ENCODE peak calls at places on chromosomes 16 and 17, in nine cellular contexts. One of them, this sample, is unnamed. For H3K4me1, the result is how much of the 10 kb centered on the place peaks cover.

GRCh38 chr17:2192367-2193028 is 111.1 kb downstream of the SMG6 start:
- DNase-seq in Panc1: no peak
- DNase-seq in GM12878: peak
- DNase-seq in endothelial cell of umbilical vein: peak
- DNase-seq in GM23338: no peak
- DNase-seq in naive thymus-derived CD4-positive, alpha-beta T cell: peak
- DNase-seq in OCI-LY7: peak
- DNase-seq in heart left ventricle: no peak
- DNase-seq in iPS DF 6.9: no peak
- DNase-seq in this sample: no peak

GRCh38 chr16:26161461-26162180 is 469.9 kb downstream of the HS3ST4 start:
- DNase-seq in iPS DF 6.9: no peak
- DNase-seq in heart left ventricle: no peak
- DNase-seq in naive thymus-derived CD4-positive, alpha-beta T cell: no peak
- DNase-seq in Panc1: no peak
- DNase-seq in GM12878: no peak
- DNase-seq in endothelial cell of umbilical vein: no peak
- DNase-seq in GM23338: no peak
- DNase-seq in OCI-LY7: no peak
- DNase-seq in this sample: no peak

GRCh38 chr17:2089021-2089422 is 34.1 kb downstream of the HIC1 start:
- DNase-seq in iPS DF 6.9: no peak
- DNase-seq in heart left ventricle: no peak
- DNase-seq in GM23338: no peak
- DNase-seq in endothelial cell of umbilical vein: peak
- DNase-seq in Panc1: no peak
- DNase-seq in GM12878: no peak
- DNase-seq in naive thymus-derived CD4-positive, alpha-beta T cell: no peak
- DNase-seq in OCI-LY7: no peak
- DNase-seq in this sample: no peak

GRCh38 chr16:75097941-75098897 is 18.4 kb downstream of the LDHD start:
- DNase-seq in OCI-LY7: no peak
- DNase-seq in naive thymus-derived CD4-positive, alpha-beta T cell: no peak
- DNase-seq in heart left ventricle: peak
- DNase-seq in GM12878: no peak
- DNase-seq in GM23338: no peak
- DNase-seq in iPS DF 6.9: no peak
- DNase-seq in Panc1: no peak
- DNase-seq in endothelial cell of umbilical vein: no peak
- DNase-seq in this sample: no peak

GRCh38 chr17:79020631-79021301 is 3.2 kb upstream of the C1QTNF1 start:
- DNase-seq in naive thymus-derived CD4-positive, alpha-beta T cell: no peak
- DNase-seq in GM12878: no peak
- DNase-seq in GM23338: no peak
- DNase-seq in iPS DF 6.9: no peak
- DNase-seq in endothelial cell of umbilical vein: no peak
- DNase-seq in Panc1: no peak
- DNase-seq in heart left ventricle: no peak
- DNase-seq in OCI-LY7: no peak
- DNase-seq in this sample: no peak

GRCh38 chr17:48066192-48066591 is 18.0 kb downstream of the NFE2L1 start:
- DNase-seq in GM12878: no peak
- DNase-seq in Panc1: no peak
- DNase-seq in GM23338: no peak
- DNase-seq in heart left ventricle: no peak
- DNase-seq in naive thymus-derived CD4-positive, alpha-beta T cell: no peak
- DNase-seq in endothelial cell of umbilical vein: no peak
- DNase-seq in OCI-LY7: no peak
- DNase-seq in iPS DF 6.9: no peak
- DNase-seq in this sample: no peak

GRCh38 chr17:81885869-81886548 is 5.4 kb downstream of the ALYREF start:
- DNase-seq in heart left ventricle: no peak
- DNase-seq in GM12878: no peak
- DNase-seq in OCI-LY7: no peak
- DNase-seq in Panc1: no peak
- DNase-seq in naive thymus-derived CD4-positive, alpha-beta T cell: no peak
- DNase-seq in iPS DF 6.9: no peak
- DNase-seq in GM23338: no peak
- DNase-seq in endothelial cell of umbilical vein: no peak
- DNase-seq in this sample: no peak

GRCh38 chr17:46194393-46195216 is 1.4 kb upstream of the KANSL1 start:
- DNase-seq in iPS DF 6.9: no peak
- DNase-seq in OCI-LY7: peak
- DNase-seq in naive thymus-derived CD4-positive, alpha-beta T cell: peak
- DNase-seq in heart left ventricle: no peak
- DNase-seq in Panc1: peak
- DNase-seq in GM23338: peak
- DNase-seq in endothelial cell of umbilical vein: peak
- DNase-seq in GM12878: peak
- DNase-seq in this sample: no peak

GRCh38 chr16:57364143-57364542 is 5.6 kb downstream of the CCL22 start:
- DNase-seq in iPS DF 6.9: no peak
- DNase-seq in GM23338: no peak
- DNase-seq in endothelial cell of umbilical vein: no peak
- DNase-seq in Panc1: no peak
- DNase-seq in OCI-LY7: no peak
- DNase-seq in GM12878: no peak
- DNase-seq in heart left ventricle: no peak
- DNase-seq in naive thymus-derived CD4-positive, alpha-beta T cell: no peak
- DNase-seq in this sample: no peak

GRCh38 chr16:57357330-57358151 is 1.0 kb upstream of the CCL22 start:
- DNase-seq in OCI-LY7: no peak
- DNase-seq in naive thymus-derived CD4-positive, alpha-beta T cell: no peak
- DNase-seq in Panc1: no peak
- DNase-seq in endothelial cell of umbilical vein: no peak
- DNase-seq in GM23338: no peak
- DNase-seq in GM12878: peak
- DNase-seq in iPS DF 6.9: no peak
- DNase-seq in heart left ventricle: no peak
- DNase-seq in this sample: no peak

GRCh38 chr16:57358527-57359095 is at the start of gene CCL22:
- DNase-seq in endothelial cell of umbilical vein: no peak
- DNase-seq in OCI-LY7: no peak
- DNase-seq in GM12878: peak
- DNase-seq in Panc1: no peak
- DNase-seq in heart left ventricle: no peak
- DNase-seq in iPS DF 6.9: no peak
- DNase-seq in naive thymus-derived CD4-positive, alpha-beta T cell: no peak
- DNase-seq in GM23338: no peak
- DNase-seq in this sample: no peak

GRCh38 chr16:57361384-57361783 is 2.8 kb downstream of the CCL22 start:
- DNase-seq in GM23338: no peak
- DNase-seq in heart left ventricle: no peak
- DNase-seq in endothelial cell of umbilical vein: no peak
- DNase-seq in naive thymus-derived CD4-positive, alpha-beta T cell: no peak
- DNase-seq in Panc1: no peak
- DNase-seq in OCI-LY7: no peak
- DNase-seq in GM12878: no peak
- DNase-seq in iPS DF 6.9: no peak
- DNase-seq in this sample: no peak

DNA sequence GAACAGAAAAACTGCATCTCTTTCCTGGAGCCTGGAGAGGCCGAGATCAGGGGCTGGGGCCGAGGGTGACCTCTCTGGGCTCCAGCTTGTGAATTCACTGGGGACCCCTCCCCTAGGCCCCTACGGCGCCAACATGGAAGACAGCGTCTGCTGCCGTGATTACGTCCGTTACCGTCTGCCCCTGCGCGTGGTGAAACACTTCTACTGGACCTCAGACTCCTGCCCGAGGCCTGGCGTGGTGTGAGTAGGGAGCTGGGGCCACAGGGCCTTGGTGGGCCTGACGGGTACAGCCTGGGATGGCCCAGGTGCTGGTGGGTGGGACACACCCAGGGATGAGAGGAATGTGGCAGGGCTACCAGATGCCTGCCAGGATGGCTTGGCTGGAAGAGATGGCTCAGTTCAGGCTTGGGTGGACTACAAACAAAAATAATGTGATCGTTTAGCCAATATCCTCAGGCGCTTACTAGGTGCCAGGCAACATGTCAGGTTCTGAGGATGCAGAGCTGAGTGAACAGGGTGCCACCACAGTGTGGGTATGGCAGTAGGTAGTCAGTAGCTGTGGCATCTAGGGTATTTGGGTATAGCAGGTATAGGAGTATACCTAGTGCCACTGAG is 1.8 kb downstream of the CCL22 start:
- DNase-seq in Panc1: no peak
- DNase-seq in endothelial cell of umbilical vein: no peak
- DNase-seq in iPS DF 6.9: no peak
- DNase-seq in GM12878: no peak
- DNase-seq in heart left ventricle: no peak
- DNase-seq in GM23338: no peak
- DNase-seq in OCI-LY7: no peak
- DNase-seq in naive thymus-derived CD4-positive, alpha-beta T cell: no peak
- DNase-seq in this sample: no peak
- H3K4me1 ChIP-seq in Panc1: under half
- H3K4me1 ChIP-seq in endothelial cell of umbilical vein: under half
- H3K4me1 ChIP-seq in iPS DF 6.9: under half
- H3K4me1 ChIP-seq in GM12878: under half
- H3K4me1 ChIP-seq in heart left ventricle: under half
- H3K4me1 ChIP-seq in GM23338: under half
- H3K4me1 ChIP-seq in OCI-LY7: under half
- H3K4me1 ChIP-seq in naive thymus-derived CD4-positive, alpha-beta T cell: under half
- H3K4me1 ChIP-seq in this sample: under half

DNA sequence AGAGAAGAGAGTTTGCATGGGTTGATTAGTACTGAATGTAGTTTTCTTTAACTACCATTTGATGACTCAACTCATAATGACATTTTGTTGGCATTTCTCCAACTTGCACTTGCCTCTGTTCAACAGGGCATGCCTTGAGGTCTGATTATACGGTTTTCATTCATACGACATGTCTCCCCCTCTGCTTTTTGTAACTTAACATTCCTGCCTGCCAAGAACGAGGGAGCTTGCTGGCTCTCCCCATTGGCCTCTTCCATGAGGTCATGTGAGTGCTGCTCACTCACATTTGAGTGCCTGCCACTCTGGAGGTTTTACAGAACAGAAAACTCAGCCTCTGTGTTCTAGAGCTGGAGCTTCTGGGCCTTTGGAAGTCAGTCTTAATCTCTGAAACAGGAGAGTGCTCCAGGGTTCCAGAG is 19.7 kb downstream of the MAP2K6 start:
- DNase-seq in iPS DF 6.9: no peak
- DNase-seq in GM23338: no peak
- DNase-seq in heart left ventricle: no peak
- DNase-seq in naive thymus-derived CD4-positive, alpha-beta T cell: no peak
- DNase-seq in GM12878: no peak
- DNase-seq in OCI-LY7: no peak
- DNase-seq in Panc1: no peak
- DNase-seq in endothelial cell of umbilical vein: peak
- DNase-seq in this sample: no peak
- H3K4me3 ChIP-seq in iPS DF 6.9: no peak
- H3K4me3 ChIP-seq in GM23338: no peak
- H3K4me3 ChIP-seq in heart left ventricle: no peak
- H3K4me3 ChIP-seq in naive thymus-derived CD4-positive, alpha-beta T cell: no peak
- H3K4me3 ChIP-seq in GM12878: no peak
- H3K4me3 ChIP-seq in OCI-LY7: no peak
- H3K4me3 ChIP-seq in Panc1: no peak
- H3K4me3 ChIP-seq in endothelial cell of umbilical vein: no peak
- H3K4me3 ChIP-seq in this sample: no peak

GRCh38 chr17:3887394-3887793 is 5.5 kb downstream of the CAMKK1 start:
- DNase-seq in GM23338: no peak
- DNase-seq in iPS DF 6.9: no peak
- DNase-seq in naive thymus-derived CD4-positive, alpha-beta T cell: no peak
- DNase-seq in OCI-LY7: no peak
- DNase-seq in heart left ventricle: no peak
- DNase-seq in endothelial cell of umbilical vein: no peak
- DNase-seq in GM12878: no peak
- DNase-seq in Panc1: no peak
- DNase-seq in this sample: no peak

GRCh38 chr17:3890082-3890892 is 2.6 kb downstream of the CAMKK1 start:
- DNase-seq in iPS DF 6.9: no peak
- DNase-seq in Panc1: no peak
- DNase-seq in GM12878: no peak
- DNase-seq in heart left ventricle: no peak
- DNase-seq in GM23338: no peak
- DNase-seq in naive thymus-derived CD4-positive, alpha-beta T cell: no peak
- DNase-seq in endothelial cell of umbilical vein: peak
- DNase-seq in OCI-LY7: no peak
- DNase-seq in this sample: no peak

GRCh38 chr17:3889613-3890012 is 3.2 kb downstream of the CAMKK1 start:
- DNase-seq in naive thymus-derived CD4-positive, alpha-beta T cell: no peak
- DNase-seq in Panc1: no peak
- DNase-seq in GM12878: no peak
- DNase-seq in heart left ventricle: no peak
- DNase-seq in endothelial cell of umbilical vein: no peak
- DNase-seq in iPS DF 6.9: no peak
- DNase-seq in OCI-LY7: no peak
- DNase-seq in GM23338: no peak
- DNase-seq in this sample: no peak

GRCh38 chr17:3887811-3888210 is 5.0 kb downstream of the CAMKK1 start:
- DNase-seq in Panc1: no peak
- DNase-seq in GM12878: no peak
- DNase-seq in endothelial cell of umbilical vein: no peak
- DNase-seq in heart left ventricle: no peak
- DNase-seq in OCI-LY7: no peak
- DNase-seq in GM23338: no peak
- DNase-seq in iPS DF 6.9: no peak
- DNase-seq in naive thymus-derived CD4-positive, alpha-beta T cell: no peak
- DNase-seq in this sample: no peak

GRCh38 chr17:3888343-3889171 is 4.3 kb downstream of the CAMKK1 start:
- DNase-seq in heart left ventricle: peak
- DNase-seq in OCI-LY7: no peak
- DNase-seq in endothelial cell of umbilical vein: peak
- DNase-seq in GM12878: no peak
- DNase-seq in Panc1: no peak
- DNase-seq in iPS DF 6.9: no peak
- DNase-seq in GM23338: peak
- DNase-seq in naive thymus-derived CD4-positive, alpha-beta T cell: no peak
- DNase-seq in this sample: no peak
- H3K4me1 ChIP-seq in heart left ventricle: half or more
- H3K4me1 ChIP-seq in OCI-LY7: under half
- H3K4me1 ChIP-seq in endothelial cell of umbilical vein: half or more
- H3K4me1 ChIP-seq in GM12878: under half
- H3K4me1 ChIP-seq in Panc1: half or more
- H3K4me1 ChIP-seq in iPS DF 6.9: under half
- H3K4me1 ChIP-seq in GM23338: under half
- H3K4me1 ChIP-seq in naive thymus-derived CD4-positive, alpha-beta T cell: under half
- H3K4me1 ChIP-seq in this sample: half or more

DNA sequence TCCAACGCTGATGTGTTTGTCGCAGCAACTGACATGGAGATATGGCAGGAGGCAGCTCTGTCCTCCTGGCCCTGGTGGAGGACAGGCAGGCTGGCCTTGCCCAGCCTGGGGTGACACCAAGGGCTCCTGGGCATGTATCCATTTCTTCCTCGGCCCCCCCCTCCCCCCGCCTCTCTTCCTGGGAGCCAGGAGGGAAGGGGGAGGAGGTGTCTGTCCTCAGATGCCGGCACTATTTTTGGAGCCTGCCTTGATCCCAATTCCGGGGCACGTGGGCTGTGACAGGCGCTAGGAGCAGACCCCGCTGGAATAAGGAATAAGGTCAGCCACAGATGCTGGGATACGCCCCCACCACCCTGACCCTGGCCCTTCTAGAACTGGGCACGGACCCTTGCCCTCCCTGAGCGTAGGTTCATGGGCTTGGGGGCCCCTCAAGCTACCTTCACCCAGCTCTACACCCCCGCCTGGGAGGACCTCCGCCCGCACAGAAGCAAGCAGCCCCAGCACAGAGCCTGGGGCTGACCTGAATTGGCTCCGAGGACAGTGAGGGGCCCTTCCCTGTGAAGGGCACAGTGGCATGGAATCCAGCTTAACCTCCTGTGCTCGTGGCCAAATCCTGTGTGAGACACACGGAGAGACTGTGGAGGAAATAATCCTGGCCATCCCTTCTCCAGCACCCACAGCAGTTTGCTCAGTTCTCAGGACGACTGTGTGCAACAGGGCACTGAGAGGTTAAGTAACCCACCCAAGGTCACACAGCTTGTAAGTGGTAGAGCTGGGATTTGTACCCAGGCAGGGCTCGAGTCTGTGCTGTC is 24.1 kb downstream of the SEC14L5 start:
- DNase-seq in GM12878: no peak
- DNase-seq in heart left ventricle: no peak
- DNase-seq in Panc1: no peak
- DNase-seq in OCI-LY7: no peak
- DNase-seq in iPS DF 6.9: no peak
- DNase-seq in endothelial cell of umbilical vein: no peak
- DNase-seq in GM23338: no peak
- DNase-seq in naive thymus-derived CD4-positive, alpha-beta T cell: no peak
- DNase-seq in this sample: no peak
- H3K4me3 ChIP-seq in GM12878: no peak
- H3K4me3 ChIP-seq in heart left ventricle: peak
- H3K4me3 ChIP-seq in Panc1: no peak
- H3K4me3 ChIP-seq in OCI-LY7: no peak
- H3K4me3 ChIP-seq in iPS DF 6.9: no peak
- H3K4me3 ChIP-seq in endothelial cell of umbilical vein: no peak
- H3K4me3 ChIP-seq in GM23338: no peak
- H3K4me3 ChIP-seq in naive thymus-derived CD4-positive, alpha-beta T cell: no peak
- H3K4me3 ChIP-seq in this sample: no peak

This sample was measured in esophagus squamous epithelium.